ENCODE peak calls at places on chromosome 22, in eight cellular contexts. R, D, C, W, F, G, E and A are unnamed samples.

GRCh38 chr22:38088723-38089473 is 4.9 kb upstream of the SLC16A8 start:
- DNase-seq in R (no peak), D (no peak), C (no peak), W (peak), F (no peak), G (peak), E (no peak), A (no peak)

GRCh38 chr22:23762866-23763578 is at the start of gene C22orf15:
- DNase-seq in R (no peak), D (no peak), C (no peak), W (peak), F (no peak), G (no peak), E (no peak), A (no peak)

GRCh38 chr22:27170491-27170890 is 513.1 kb downstream of the MIAT start:
- DNase-seq in R (no peak), D (peak), C (no peak), W (peak), F (no peak), G (no peak), E (peak), A (no peak)

GRCh38 chr22:32745251-32745995 is 56.1 kb upstream of the TIMP3 start:
- DNase-seq in R (no peak), D (peak), C (peak), W (no peak), F (peak), G (peak), E (no peak), A (no peak)

GRCh38 chr22:47199261-47199948 is 437.0 kb downstream of the TBC1D22A start:
- DNase-seq in R (peak), D (no peak), C (peak), W (peak), F (no peak), G (no peak), E (no peak), A (no peak)

GRCh38 chr22:32617271-32617670 is 142.7 kb downstream of the FBXO7 start:
- DNase-seq in R (peak), D (peak), C (no peak), W (no peak), F (no peak), G (no peak), E (no peak), A (no peak)

GRCh38 chr22:26660961-26661578 is 3.7 kb downstream of the MIAT start:
- DNase-seq in R (peak), D (no peak), C (no peak), W (no peak), F (no peak), G (no peak), E (no peak), A (no peak)

GRCh38 chr22:47822459-47822858 is 1060.0 kb downstream of the TBC1D22A start:
- DNase-seq in R (no peak), D (no peak), C (no peak), W (no peak), F (no peak), G (no peak), E (no peak), A (no peak)

GRCh38 chr22:29503811-29504372 is 23.9 kb downstream of the NEFH start:
- DNase-seq in R (no peak), D (peak), C (no peak), W (no peak), F (peak), G (peak), E (peak), A (peak)

GRCh38 chr22:27997538-27997937 is 78.5 kb upstream of the PITPNB start:
- DNase-seq in R (peak), D (no peak), C (no peak), W (peak), F (no peak), G (no peak), E (peak), A (no peak)

GRCh38 chr22:27476729-27477128 is 324.8 kb downstream of the MN1 start:
- DNase-seq in R (no peak), D (no peak), C (no peak), W (peak), F (no peak), G (no peak), E (peak), A (no peak)

GRCh38 chr22:27094633-27095308 is 437.4 kb downstream of the MIAT start:
- DNase-seq in R (no peak), D (peak), C (no peak), W (peak), F (peak), G (peak), E (no peak), A (no peak)

GRCh38 chr22:38866399-38867123 is 5.5 kb downstream of the CBX6 start:
- DNase-seq in R (peak), D (no peak), C (no peak), W (peak), F (no peak), G (no peak), E (no peak), A (no peak)

GRCh38 chr22:50600541-50600940 is at the start of gene MAPK8IP2:
- DNase-seq in R (peak), D (no peak), C (no peak), W (peak), F (no peak), G (no peak), E (no peak), A (no peak)

GRCh38 chr22:17562906-17563870 is at the start of gene SLC25A18:
- DNase-seq in R (peak), D (peak), C (no peak), W (peak), F (peak), G (peak), E (no peak), A (peak)

GRCh38 chr22:30863161-30863833 is 105.3 kb downstream of the MORC2 start:
- DNase-seq in R (peak), D (no peak), C (peak), W (peak), F (peak), G (no peak), E (no peak), A (no peak)

GRCh38 chr22:37320726-37321286 is 38.5 kb downstream of the CYTH4 start:
- DNase-seq in R (no peak), D (no peak), C (no peak), W (no peak), F (no peak), G (no peak), E (no peak), A (no peak)

GRCh38 chr22:30435674-30436126 is 10.1 kb downstream of the MTFP1 start:
- DNase-seq in R (peak), D (peak), C (no peak), W (no peak), F (peak), G (no peak), E (no peak), A (no peak)

GRCh38 chr22:38570841-38571364 is 920 bp upstream of the DMC1 start:
- DNase-seq in R (peak), D (no peak), C (no peak), W (no peak), F (peak), G (peak), E (no peak), A (peak)

GRCh38 chr22:37739000-37739399 is 42.2 kb downstream of the TRIOBP start:
- DNase-seq in R (no peak), D (peak), C (no peak), W (peak), F (peak), G (peak), E (no peak), A (no peak)

DNA sequence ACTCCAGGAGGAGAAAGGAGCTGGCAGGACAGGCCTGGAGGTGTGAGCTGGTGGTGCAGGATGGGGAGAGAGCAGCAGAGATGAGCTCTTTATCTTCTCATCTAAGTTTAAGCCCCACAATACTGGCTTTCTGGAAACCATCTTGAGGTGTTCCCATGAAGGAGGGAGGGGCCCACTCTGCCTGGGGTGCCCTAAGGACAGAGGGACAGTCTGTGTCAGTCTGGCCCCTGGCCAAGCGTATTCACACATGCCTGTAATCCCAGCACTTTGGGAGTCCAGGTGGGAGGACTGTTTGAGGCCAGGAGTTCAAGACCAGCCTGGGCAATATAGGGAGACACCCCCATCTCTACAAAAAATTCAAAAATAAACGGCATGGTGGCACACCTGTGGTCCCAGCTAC is 8.9 kb downstream of the SERHL2 start:
- DNase-seq in R (no peak), D (no peak), C (no peak), W (peak), F (no peak), G (no peak), E (no peak), A (no peak)
- H3K27ac ChIP-seq in R (peak), D (no peak), C (no peak), W (no peak), F (no peak), G (peak), E (no peak), A (no peak)

GRCh38 chr22:19880786-19881569 is 26.3 kb upstream of the GNB1L start:
- DNase-seq in R (peak), D (peak), C (peak), W (peak), F (peak), G (peak), E (peak), A (peak)
- H3K4me3 ChIP-seq in R (no peak), D (no peak), C (no peak), W (peak), F (no peak), G (peak), E (no peak), A (no peak)

DNA sequence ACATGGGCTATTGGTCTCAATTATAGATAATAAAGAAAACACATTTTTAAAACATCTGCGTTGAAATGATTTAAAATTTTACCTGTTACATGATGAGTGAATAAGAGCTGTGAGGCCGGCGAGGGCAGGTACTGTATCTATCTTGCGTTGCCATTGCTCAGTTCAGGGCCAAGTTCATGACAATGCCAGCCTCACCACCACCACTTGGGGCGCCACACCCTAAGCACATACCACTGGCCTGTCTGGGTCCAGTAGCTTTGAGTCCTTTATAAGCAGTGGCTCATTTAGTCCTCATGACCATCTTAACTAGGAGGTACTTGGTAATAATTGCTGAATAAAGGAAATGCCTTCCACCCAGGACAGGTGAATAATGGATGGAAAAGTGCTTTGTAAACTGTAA is 14.5 kb upstream of the MB start:
- DNase-seq in R (peak), D (no peak), C (peak), W (no peak), F (no peak), G (no peak), E (peak), A (no peak)
- TF ChIP-seq CTCF in R (peak), D (no peak), C (peak), W (peak), F (peak), G (peak), E (peak), A (no peak)

GRCh38 chr22:35620624-35621245 is 3.6 kb upstream of the MB start:
- DNase-seq in R (no peak), D (peak), C (no peak), W (no peak), F (peak), G (no peak), E (peak), A (no peak)

GRCh38 chr22:35618427-35619223 is 1.5 kb upstream of the MB start:
- DNase-seq in R (no peak), D (no peak), C (no peak), W (no peak), F (no peak), G (no peak), E (no peak), A (no peak)

GRCh38 chr22:35617137-35617755 is at the start of gene MB:
- DNase-seq in R (no peak), D (no peak), C (no peak), W (no peak), F (peak), G (peak), E (no peak), A (no peak)

GRCh38 chr22:35621446-35621845 is 4.3 kb upstream of the MB start:
- DNase-seq in R (no peak), D (no peak), C (no peak), W (no peak), F (no peak), G (no peak), E (no peak), A (no peak)

GRCh38 chr22:35619336-35620094 is 2.4 kb upstream of the MB start:
- DNase-seq in R (no peak), D (no peak), C (no peak), W (no peak), F (no peak), G (no peak), E (no peak), A (no peak)
- H3K27ac ChIP-seq in R (no peak), D (no peak), C (no peak), W (no peak), F (peak), G (peak), E (no peak), A (no peak)

GRCh38 chr22:43535336-43535735 is 123.5 kb downstream of the MPPED1 start:
- DNase-seq in R (no peak), D (no peak), C (peak), W (no peak), F (no peak), G (no peak), E (no peak), A (no peak)
- H3K4me3 ChIP-seq in R (no peak), D (no peak), C (no peak), W (no peak), F (no peak), G (no peak), E (no peak), A (no peak)

DNA sequence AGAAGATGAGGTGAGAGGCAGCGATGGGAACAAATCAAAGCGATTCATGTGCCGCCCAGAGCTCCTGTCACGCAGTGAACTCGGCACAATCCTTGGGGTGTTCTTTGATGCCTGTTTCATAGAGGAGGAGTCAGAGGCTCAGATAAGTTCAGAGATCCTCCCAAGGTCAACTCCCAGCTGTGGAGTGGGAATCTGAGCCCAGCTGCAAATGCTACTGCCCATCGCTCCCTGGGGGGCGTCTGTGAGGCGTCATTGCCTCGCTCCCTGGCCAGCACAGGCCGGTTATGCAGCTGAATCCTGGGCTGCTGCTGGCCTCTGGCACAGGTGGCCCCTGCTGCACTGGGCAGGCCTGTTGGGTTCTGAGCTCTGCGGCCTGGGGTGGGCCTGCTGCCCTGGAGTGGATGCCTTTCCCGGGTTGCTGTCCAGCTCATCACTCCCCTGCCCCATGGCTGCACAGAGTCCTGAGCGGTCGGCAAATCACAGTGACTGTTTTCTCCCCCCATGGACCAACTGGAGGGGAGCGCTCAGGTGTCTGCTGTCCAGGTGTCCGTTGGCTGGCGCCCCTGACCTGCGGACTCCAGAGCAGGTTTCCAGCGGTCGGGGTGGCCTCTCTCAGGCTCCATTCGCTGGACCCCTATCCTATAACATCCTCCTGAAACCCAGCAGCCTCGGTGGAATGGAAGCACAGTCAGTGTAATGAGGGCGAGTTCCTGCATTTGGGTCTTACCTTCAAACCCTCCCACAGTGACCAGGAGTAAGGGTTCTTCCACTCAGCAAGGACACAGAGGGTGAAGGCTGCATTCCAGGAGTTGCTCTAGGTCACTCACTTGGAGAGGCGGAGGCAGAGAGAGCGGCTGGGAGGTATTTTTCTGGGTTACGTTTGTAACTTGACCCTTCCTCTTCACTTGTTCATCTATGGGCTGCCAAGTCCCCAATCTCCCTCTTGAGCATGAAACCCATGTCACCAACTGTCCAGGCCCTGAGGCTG is 36.5 kb upstream of the SHISAL1 start:
- DNase-seq in R (no peak), D (no peak), C (no peak), W (peak), F (no peak), G (no peak), E (peak), A (no peak)
- TF ChIP-seq CTCF in R (no peak), D (no peak), C (no peak), W (no peak), F (no peak), G (no peak), E (no peak), A (no peak)